ENCODE peak calls at places on chromosomes 12 and 14, in five cellular contexts. K, C, V, J and Y are unnamed samples.

GRCh38 chr12:43776498-43776897 is 17.7 kb downstream of the IRAK4 start:
- DNase-seq in K (no peak), C (no peak), V (no peak), J (peak; percentile 12), Y (no peak)

GRCh38 chr12:19574606-19575005 is 135.3 kb downstream of the AEBP2 start:
- DNase-seq in K (no peak), C (no peak), V (no peak), J (peak; percentile 9), Y (no peak)

GRCh38 chr14:91354979-91355685 is 62.5 kb downstream of the CCDC88C start:
- DNase-seq in K (no peak), C (peak; percentile 54), V (no peak), J (no peak), Y (no peak)

GRCh38 chr14:96167224-96168148 is 37.2 kb upstream of the BDKRB2 start:
- DNase-seq in K (no peak), C (no peak), V (no peak), J (peak; percentile 34), Y (no peak)

GRCh38 chr14:23539209-23539866 is 12.2 kb downstream of the ZFHX2 start:
- DNase-seq in K (no peak), C (no peak), V (peak; percentile 43), J (peak; percentile 38), Y (no peak)

GRCh38 chr12:116542345-116542950 is 16.7 kb upstream of the MAP1LC3B2 start:
- DNase-seq in K (no peak), C (no peak), V (no peak), J (no peak), Y (no peak)

GRCh38 chr12:21456291-21456780 is 18.9 kb downstream of the PYROXD1 start:
- DNase-seq in K (peak; percentile 11), C (peak; percentile 13), V (no peak), J (no peak), Y (no peak)

GRCh38 chr14:75989134-75989533 is 3.6 kb downstream of the IFT43 start:
- DNase-seq in K (no peak), C (no peak), V (no peak), J (peak; percentile 71), Y (no peak)

GRCh38 chr12:54276368-54276767 is 3.6 kb downstream of the CBX5 start:
- DNase-seq in K (no peak), C (no peak), V (no peak), J (no peak), Y (no peak)

GRCh38 chr12:124786065-124786964 is 77.3 kb downstream of the SCARB1 start:
- DNase-seq in K (no peak), C (no peak), V (peak; percentile 58), J (peak; percentile 80), Y (peak; percentile 79)

GRCh38 chr12:111434680-111435338 is 29.1 kb downstream of the SH2B3 start:
- DNase-seq in K (peak; percentile 85), C (peak; percentile 86), V (no peak), J (peak; percentile 72), Y (no peak)

GRCh38 chr12:25648460-25648859 is 95.4 kb upstream of the LMNTD1 start:
- DNase-seq in K (no peak), C (no peak), V (peak; percentile 45), J (peak; percentile 69), Y (peak; percentile 7)

GRCh38 chr12:11500222-11500860 is 105.0 kb upstream of the PRB2 start:
- DNase-seq in K (peak; percentile 72), C (peak; percentile 73), V (peak; percentile 39), J (peak; percentile 41), Y (peak; percentile 47)

GRCh38 chr12:40691913-40692616 is at the start of gene CNTN1:
- DNase-seq in K (no peak), C (no peak), V (peak; percentile 66), J (no peak), Y (peak; percentile 52)

GRCh38 chr14:105487449-105487985 is 831 bp downstream of the CRIP1 start:
- DNase-seq in K (peak; percentile 66), C (peak; percentile 82), V (no peak), J (no peak), Y (no peak)